ENCODE peak calls at places on chromosome 2, in seven cellular contexts. H, L, M, N, I, S and A are unnamed samples.

GRCh38 chr2:235591231-235591730 is 97.4 kb downstream of the AGAP1 start:
- DNase-seq in H (no peak), L (no peak), M (no peak), N (no peak), I (no peak), S (no peak), A (no peak)

GRCh38 chr2:152005612-152006011 is 93.2 kb downstream of the CACNB4 start:
- DNase-seq in H (no peak), L (no peak), M (no peak), N (no peak), I (no peak), S (no peak), A (no peak)

GRCh38 chr2:211205358-211205757 is 649.0 kb downstream of the CPS1 start:
- DNase-seq in H (no peak), L (no peak), M (no peak), N (no peak), I (no peak), S (no peak), A (no peak)

GRCh38 chr2:54212456-54212855 is 43.6 kb downstream of the TSPYL6 start:
- DNase-seq in H (peak; percentile 91), L (no peak), M (no peak), N (peak; percentile 95), I (no peak), S (no peak), A (peak; percentile 93)

GRCh38 chr2:136361521-136361920 is 243.6 kb upstream of the CXCR4 start:
- DNase-seq in H (no peak), L (no peak), M (no peak), N (no peak), I (no peak), S (no peak), A (no peak)

GRCh38 chr2:42722328-42723190 is 41.4 kb downstream of the OXER1 start:
- DNase-seq in H (peak; percentile 94), L (peak; percentile 81), M (no peak), N (peak; percentile 92), I (no peak), S (peak; percentile 80), A (peak; percentile 86)

GRCh38 chr2:219736196-219736595 is 108.8 kb downstream of the SLC4A3 start:
- DNase-seq in H (peak; percentile 67), L (no peak), M (no peak), N (peak; percentile 76), I (peak; percentile 37), S (peak; percentile 8), A (peak; percentile 80)

GRCh38 chr2:170965446-170966225 is 36.6 kb downstream of the GORASP2 start:
- DNase-seq in H (peak; percentile 43), L (no peak), M (peak; percentile 30), N (no peak), I (no peak), S (no peak), A (peak; percentile 74)

GRCh38 chr2:74155830-74156229 is 8.1 kb upstream of the BOLA3 start:
- DNase-seq in H (no peak), L (no peak), M (no peak), N (no peak), I (no peak), S (no peak), A (no peak)

GRCh38 chr2:240201861-240202260 is 61.4 kb upstream of the OTOS start:
- DNase-seq in H (no peak), L (no peak), M (no peak), N (no peak), I (no peak), S (no peak), A (no peak)

GRCh38 chr2:221807706-221808105 is 235.6 kb upstream of the EPHA4 start:
- DNase-seq in H (no peak), L (no peak), M (no peak), N (no peak), I (no peak), S (no peak), A (peak; percentile 27)

GRCh38 chr2:152460567-152460966 is 125.6 kb downstream of the FMNL2 start:
- DNase-seq in H (no peak), L (no peak), M (no peak), N (no peak), I (no peak), S (no peak), A (no peak)

GRCh38 chr2:128638741-128639477 is 320.2 kb upstream of the HS6ST1 start:
- DNase-seq in H (peak; percentile 65), L (no peak), M (no peak), N (peak; percentile 39), I (no peak), S (no peak), A (peak; percentile 81)

GRCh38 chr2:1654696-1655374 is 89.5 kb downstream of the PXDN start:
- DNase-seq in H (peak; percentile 53), L (no peak), M (no peak), N (no peak), I (no peak), S (no peak), A (peak; percentile 32)

GRCh38 chr2:230871361-230872150 is 6.8 kb downstream of the ITM2C start:
- DNase-seq in H (no peak), L (no peak), M (peak; percentile 40), N (no peak), I (no peak), S (no peak), A (no peak)

GRCh38 chr2:3297523-3297922 is 80.1 kb downstream of the EIPR1 start:
- DNase-seq in H (no peak), L (no peak), M (no peak), N (no peak), I (no peak), S (no peak), A (no peak)

GRCh38 chr2:46779447-46779941 is 136.1 kb downstream of the MCFD2 start:
- DNase-seq in H (no peak), L (no peak), M (no peak), N (no peak), I (no peak), S (no peak), A (peak; percentile 32)

GRCh38 chr2:187504312-187504921 is 49.8 kb downstream of the TFPI start:
- DNase-seq in H (no peak), L (no peak), M (no peak), N (no peak), I (no peak), S (no peak), A (no peak)

GRCh38 chr2:102253753-102254150 is 57.6 kb upstream of the IL1RL1 start:
- DNase-seq in H (no peak), L (no peak), M (no peak), N (peak; percentile 34), I (no peak), S (no peak), A (peak; percentile 23)

GRCh38 chr2:28707592-28707991 is 44.0 kb upstream of the PPP1CB start:
- DNase-seq in H (no peak), L (no peak), M (no peak), N (no peak), I (no peak), S (no peak), A (no peak)

GRCh38 chr2:21836766-21837543 is 713.2 kb downstream of the TDRD15 start:
- DNase-seq in H (peak; percentile 37), L (no peak), M (no peak), N (no peak), I (no peak), S (no peak), A (peak; percentile 35)

GRCh38 chr2:174589334-174589733 is 8.3 kb downstream of the WIPF1 start:
- DNase-seq in H (no peak), L (no peak), M (no peak), N (no peak), I (no peak), S (no peak), A (no peak)

GRCh38 chr2:206164261-206164862 is 4.7 kb downstream of the EEF1B2 start:
- DNase-seq in H (peak; percentile 39), L (no peak), M (no peak), N (peak; percentile 38), I (peak; percentile 27), S (no peak), A (peak; percentile 40)

GRCh38 chr2:96342085-96342484 is 6.5 kb downstream of the NCAPH start:
- DNase-seq in H (peak; percentile 94), L (no peak), M (no peak), N (peak; percentile 49), I (no peak), S (no peak), A (peak; percentile 82)

GRCh38 chr2:231176061-231176460 is 22.4 kb upstream of the ARMC9 start:
- DNase-seq in H (no peak), L (no peak), M (no peak), N (peak; percentile 37), I (no peak), S (no peak), A (no peak)

GRCh38 chr2:168127361-168127760 is 120.0 kb downstream of the STK39 start:
- DNase-seq in H (no peak), L (no peak), M (no peak), N (no peak), I (no peak), S (no peak), A (no peak)

GRCh38 chr2:166572958-166573357 is 78.9 kb upstream of the SCN7A start:
- DNase-seq in H (no peak), L (no peak), M (no peak), N (no peak), I (no peak), S (no peak), A (no peak)
- H3K4me3 ChIP-seq in H (no peak overlapping the region), L (no peak overlapping the region), M (no peak overlapping the region), N (no peak overlapping the region), I (no peak overlapping the region), S (no peak overlapping the region), A (no peak overlapping the region)

DNA sequence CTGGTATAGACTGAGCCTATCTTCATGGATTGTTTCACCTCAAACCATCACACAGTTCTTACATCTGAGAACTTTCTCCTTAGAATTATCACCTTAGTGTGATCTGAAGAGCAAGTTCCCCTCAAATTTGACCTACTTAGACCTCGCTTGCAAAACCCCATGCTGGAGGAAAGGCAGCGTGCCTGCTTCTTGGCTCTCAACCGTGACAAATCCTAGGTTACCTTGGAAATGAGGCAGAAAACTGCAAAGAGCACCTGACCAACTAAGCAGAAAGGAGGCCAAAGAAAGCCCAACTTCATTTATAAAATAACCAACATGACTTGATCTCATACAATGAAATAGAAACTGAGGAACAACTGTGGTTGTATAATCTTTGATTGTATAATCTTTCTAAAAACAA is 146.4 kb downstream of the RAB3GAP1 start:
- DNase-seq in H (no peak), L (no peak), M (no peak), N (no peak), I (no peak), S (no peak), A (no peak)
- TF ChIP-seq CTCF in H (no peak), L (no peak), M (no peak), N (no peak), I (no peak), S (no peak), A (no peak)

GRCh38 chr2:17749753-17750438 is 3.7 kb downstream of the SMC6 start:
- DNase-seq in H (no peak), L (no peak), M (no peak), N (no peak), I (no peak), S (no peak), A (no peak)
- H3K4me3 ChIP-seq in H (no peak overlapping the region), L (no peak overlapping the region), M (no peak overlapping the region), N (no peak overlapping the region), I (peak overlapping the region; percentile 98), S (no peak overlapping the region), A (no peak overlapping the region)

DNA sequence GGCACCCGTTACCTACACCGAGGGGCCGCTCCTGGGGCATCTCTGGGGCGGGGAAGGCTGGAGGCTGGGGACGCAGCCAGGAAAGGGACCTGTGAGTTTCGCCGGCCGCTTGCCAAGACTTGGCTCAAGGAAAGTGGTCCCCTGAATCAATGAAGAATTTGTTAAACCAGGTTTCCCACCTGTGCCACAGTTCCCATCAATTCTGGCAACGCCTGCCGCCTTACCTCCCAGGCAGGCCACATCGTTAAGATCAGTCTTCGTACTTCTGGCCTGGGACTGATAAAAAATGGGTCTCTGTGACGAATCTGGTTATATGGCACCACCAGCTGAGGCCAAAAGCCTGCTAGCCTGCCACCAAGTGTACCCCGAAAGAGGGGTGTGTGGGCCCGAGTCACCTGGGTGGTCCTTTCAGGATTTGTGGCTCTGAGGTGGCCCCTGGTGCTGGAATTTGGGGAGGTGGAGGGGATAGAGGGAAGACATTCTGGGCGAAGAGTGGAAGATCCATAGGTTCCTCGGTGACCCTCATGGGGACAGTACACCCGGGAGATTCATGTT is 789 bp upstream of the TGFA start:
- DNase-seq in H (no peak), L (no peak), M (no peak), N (no peak), I (no peak), S (peak; percentile 13), A (no peak)
- TF ChIP-seq CTCF in H (no peak), L (peak; percentile 43), M (no peak), N (no peak), I (peak; percentile 6), S (no peak), A (no peak)